ENCODE peak calls at places on chromosomes 1 and 21, in five cellular contexts. Y, W, R, G and K are unnamed samples.

GRCh38 chr21:39669485-39669884 is 56.7 kb downstream of the B3GALT5 start:
- DNase-seq in Y (no peak), W (peak), R (no peak), G (no peak), K (no peak)

GRCh38 chr1:28736450-28737244 is at the start of gene YTHDF2:
- DNase-seq in Y (peak), W (peak), R (peak), G (peak), K (peak)

GRCh38 chr1:187624812-187625542 is 796.2 kb downstream of the PLA2G4A start:
- DNase-seq in Y (no peak), W (no peak), R (no peak), G (no peak), K (no peak)

GRCh38 chr21:29181799-29182470 is 51.5 kb downstream of the MAP3K7CL start:
- DNase-seq in Y (no peak), W (no peak), R (peak), G (no peak), K (peak)

GRCh38 chr1:84780000-84780716 is 89.9 kb upstream of the SSX2IP start:
- DNase-seq in Y (no peak), W (no peak), R (no peak), G (no peak), K (no peak)

GRCh38 chr1:224784606-224785328 is 144.7 kb upstream of the DNAH14 start:
- DNase-seq in Y (no peak), W (no peak), R (peak), G (no peak), K (no peak)

GRCh38 chr1:34162852-34163766 is 1.9 kb downstream of the CSMD2 start:
- DNase-seq in Y (peak), W (peak), R (peak), G (peak), K (peak)

GRCh38 chr1:180941518-180942275 is 29.0 kb downstream of the KIAA1614 start:
- DNase-seq in Y (no peak), W (peak), R (no peak), G (no peak), K (no peak)

GRCh38 chr1:109542657-109543056 is 3.0 kb downstream of the GPR61 start:
- DNase-seq in Y (no peak), W (no peak), R (no peak), G (no peak), K (peak)

GRCh38 chr1:206703647-206704046 is 18.9 kb downstream of the MAPKAPK2 start:
- DNase-seq in Y (no peak), W (no peak), R (no peak), G (no peak), K (peak)

GRCh38 chr1:26799479-26800133 is 11.9 kb downstream of the PIGV start:
- DNase-seq in Y (no peak), W (peak), R (no peak), G (no peak), K (no peak)

GRCh38 chr1:223810586-223810985 is 35.2 kb downstream of the TP53BP2 start:
- DNase-seq in Y (no peak), W (no peak), R (no peak), G (no peak), K (no peak)

GRCh38 chr1:171251042-171251740 is 2.9 kb downstream of the FMO1 start:
- DNase-seq in Y (no peak), W (peak), R (no peak), G (no peak), K (no peak)

GRCh38 chr21:36535618-36536241 is 55.8 kb upstream of the CLDN14 start:
- DNase-seq in Y (no peak), W (no peak), R (no peak), G (no peak), K (peak)

GRCh38 chr1:229434641-229435051 is 752 bp upstream of the ACTA1 start:
- DNase-seq in Y (no peak), W (peak), R (no peak), G (no peak), K (no peak)

GRCh38 chr21:33314096-33314495 is 10.7 kb upstream of the IFNAR1 start:
- DNase-seq in Y (no peak), W (no peak), R (peak), G (no peak), K (no peak)

GRCh38 chr21:20882462-20883415 is 115.5 kb upstream of the NCAM2 start:
- DNase-seq in Y (no peak), W (peak), R (no peak), G (no peak), K (no peak)

GRCh38 chr1:179105393-179105792 is 23.5 kb downstream of the TOR3A start:
- DNase-seq in Y (no peak), W (peak), R (no peak), G (no peak), K (no peak)
- TF ChIP-seq CTCF in Y (no peak), W (peak), R (peak), G (no peak), K (peak)

GRCh38 chr1:81023187-81023724 is 777.5 kb upstream of the ADGRL2 start:
- DNase-seq in Y (no peak), W (no peak), R (no peak), G (no peak), K (no peak)

GRCh38 chr1:81020506-81020905 is 780.2 kb upstream of the ADGRL2 start:
- DNase-seq in Y (no peak), W (no peak), R (no peak), G (no peak), K (no peak)

GRCh38 chr1:81021134-81021533 is 779.6 kb upstream of the ADGRL2 start:
- DNase-seq in Y (no peak), W (no peak), R (no peak), G (no peak), K (no peak)
- TF ChIP-seq CTCF in Y (no peak), W (peak), R (peak), G (no peak), K (no peak)

DNA sequence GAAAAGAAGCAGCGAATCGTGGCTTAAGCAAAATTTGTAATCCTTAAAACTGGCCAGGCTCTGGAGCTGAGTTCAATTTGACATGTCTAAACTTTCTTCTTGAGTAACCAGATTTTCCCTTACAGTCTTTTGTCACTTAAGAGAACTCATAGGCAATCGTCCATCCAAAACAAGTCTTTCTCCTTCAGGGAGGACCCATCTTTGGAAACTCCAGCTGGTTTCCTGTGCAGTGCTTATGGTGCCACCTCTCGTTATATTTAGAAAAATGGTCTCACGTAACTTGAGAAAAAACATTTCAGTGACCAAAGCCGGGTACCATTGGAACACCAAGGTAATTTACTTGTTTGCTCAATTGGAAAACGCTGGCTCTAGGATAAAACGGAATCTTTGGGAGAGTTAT is 1.9 kb upstream of the PTTG1IP start:
- DNase-seq in Y (no peak), W (no peak), R (no peak), G (no peak), K (no peak)
- TF ChIP-seq CTCF in Y (no peak), W (no peak), R (peak), G (no peak), K (peak)

DNA sequence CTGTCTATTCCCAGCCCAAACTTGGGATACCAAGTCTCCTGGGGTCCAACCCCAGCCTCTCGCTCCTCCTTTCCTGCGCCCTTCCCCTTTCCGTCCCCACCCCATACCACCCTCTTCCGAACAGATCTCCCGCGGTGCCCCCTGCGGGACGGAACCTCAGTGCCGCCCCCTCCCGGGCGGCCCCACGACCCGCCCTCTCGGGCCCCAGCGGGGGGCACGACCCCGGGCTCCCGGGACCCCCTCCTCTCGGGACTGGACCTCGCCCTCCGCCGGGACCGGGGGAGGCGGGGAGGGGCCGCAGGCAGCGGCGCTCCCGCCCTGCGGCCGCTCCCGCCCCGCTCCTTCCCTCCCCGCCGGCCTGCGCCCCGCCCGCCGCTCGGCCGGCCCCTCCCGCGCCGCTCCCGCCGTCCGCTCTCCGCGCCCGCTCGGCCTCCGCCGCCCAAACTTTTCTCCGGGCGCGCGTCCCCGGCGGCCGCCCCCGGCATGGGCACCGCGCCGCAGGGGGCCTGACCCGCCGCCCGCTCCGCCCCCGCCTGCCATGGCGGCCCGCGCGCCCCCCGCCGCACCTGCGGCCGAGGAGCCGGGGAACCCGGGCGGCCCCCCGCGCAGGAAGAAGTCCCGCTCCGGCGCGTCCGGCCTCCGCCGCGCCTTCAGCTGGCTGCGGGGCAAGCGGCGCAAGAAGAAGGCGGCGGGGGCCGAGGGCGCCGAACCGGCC is 39.0 kb upstream of the SYNC start:
- DNase-seq in Y (no peak), W (peak), R (no peak), G (peak), K (peak)
- TF ChIP-seq CTCF in Y (no peak), W (peak), R (peak), G (no peak), K (peak)

DNA sequence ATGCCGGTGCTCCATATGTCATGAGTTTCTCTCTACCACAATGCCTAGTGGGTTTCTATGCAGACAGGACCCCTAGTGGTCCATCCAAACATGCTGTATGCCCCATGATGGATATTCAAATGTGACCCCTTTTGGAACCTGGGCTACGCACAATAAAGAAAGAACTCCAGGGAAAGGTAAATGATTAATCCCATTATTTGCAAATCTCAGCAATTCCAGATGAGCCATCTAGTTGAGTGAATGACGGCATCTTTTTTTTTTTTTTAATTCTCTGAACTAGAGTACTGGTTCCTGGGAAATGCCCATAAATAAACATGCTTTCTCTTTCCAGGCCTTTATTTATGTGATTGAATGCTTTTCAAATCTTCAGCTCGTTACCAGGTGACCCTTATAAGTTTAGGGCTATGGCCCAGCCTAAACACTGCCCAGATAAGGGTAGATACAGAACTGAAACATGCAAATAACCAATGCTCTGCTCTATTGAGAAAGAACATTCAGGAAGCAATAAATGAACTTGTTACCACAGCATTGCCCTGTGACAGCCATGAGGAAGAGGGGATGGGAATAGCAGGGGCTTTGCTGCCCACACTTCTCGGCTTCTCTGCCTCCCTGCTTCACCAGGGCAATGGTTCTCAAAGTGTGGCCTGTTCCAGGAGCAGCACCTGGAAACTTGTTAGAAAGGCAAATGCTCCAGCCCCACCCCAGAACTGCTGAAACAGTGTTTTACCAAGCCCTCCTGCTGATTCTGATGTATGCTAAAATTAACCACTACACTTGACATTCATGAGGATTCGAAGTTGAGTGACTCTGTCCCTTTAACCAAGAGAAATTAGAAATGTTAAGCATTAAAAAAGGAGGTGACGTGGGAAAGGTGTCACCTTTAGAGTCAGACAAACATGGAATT is 151.6 kb downstream of the SEC16B start:
- DNase-seq in Y (no peak), W (no peak), R (no peak), G (no peak), K (no peak)
- TF ChIP-seq CTCF in Y (no peak), W (peak), R (no peak), G (no peak), K (no peak)

GRCh38 chr1:62967031-62967430 is 183.1 kb downstream of the ATG4C start:
- DNase-seq in Y (no peak), W (peak), R (no peak), G (no peak), K (no peak)

GRCh38 chr1:62962014-62962793 is 178.3 kb downstream of the ATG4C start:
- DNase-seq in Y (no peak), W (peak), R (no peak), G (no peak), K (no peak)

GRCh38 chr1:62964141-62964540 is 180.2 kb downstream of the ATG4C start:
- DNase-seq in Y (no peak), W (no peak), R (no peak), G (no peak), K (peak)

DNA sequence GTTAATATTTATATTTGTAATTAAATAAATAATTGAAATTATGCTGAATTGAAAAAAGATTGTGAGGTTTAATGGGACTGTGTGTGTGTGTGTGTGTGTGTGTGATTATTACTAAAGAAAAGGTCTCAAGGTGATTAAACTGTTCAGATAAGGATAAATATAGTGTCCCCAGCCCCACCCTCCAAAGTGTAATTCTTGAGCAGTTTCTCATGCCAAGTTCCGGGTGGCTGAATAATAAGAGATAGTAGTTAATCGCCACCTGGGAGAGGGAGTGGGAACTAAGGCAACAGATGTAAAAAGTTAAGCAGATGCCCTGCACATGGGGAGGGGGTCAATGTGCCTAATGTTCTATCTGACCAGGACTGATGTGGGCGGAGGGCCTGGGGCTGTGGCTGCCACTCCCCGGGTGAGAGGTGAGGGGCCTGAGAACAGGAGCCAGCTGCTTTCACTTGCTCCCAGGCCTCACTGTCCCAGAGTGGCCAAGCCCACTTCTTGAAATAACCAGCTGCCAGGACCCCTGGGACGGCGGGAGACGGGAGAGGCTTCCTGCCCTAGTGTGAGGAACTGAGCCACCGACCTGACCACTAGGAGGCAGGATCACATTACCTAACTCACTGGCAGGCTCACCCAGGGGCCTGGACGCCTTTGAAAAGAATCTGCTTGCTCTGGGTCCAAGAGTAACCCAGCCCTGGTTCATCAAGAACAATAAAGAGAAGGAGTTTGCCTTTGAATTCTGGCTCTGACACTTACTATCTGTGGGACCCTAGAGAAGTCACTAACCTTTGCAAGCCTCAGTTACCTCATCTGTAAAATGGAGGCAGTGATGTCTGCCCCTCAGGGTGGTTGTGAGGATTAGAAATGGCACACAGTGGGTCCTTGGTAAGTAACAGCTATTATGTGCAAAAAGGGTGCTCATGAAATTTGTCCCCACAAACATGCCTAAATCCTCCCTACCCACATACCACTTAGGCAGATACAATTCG is 179.2 kb downstream of the ATG4C start:
- DNase-seq in Y (no peak), W (peak), R (peak), G (peak), K (peak)
- TF ChIP-seq CTCF in Y (no peak), W (peak), R (peak), G (no peak), K (peak)

GRCh38 chr1:156746381-156746715 is 5.1 kb downstream of the HDGF start:
- DNase-seq in Y (no peak), W (no peak), R (no peak), G (no peak), K (no peak)

GRCh38 chr1:156748670-156749428 is 2.6 kb downstream of the HDGF start:
- DNase-seq in Y (peak), W (peak), R (no peak), G (peak), K (no peak)

GRCh38 chr1:156744786-156745419 is 4.0 kb upstream of the MRPL24 start:
- DNase-seq in Y (no peak), W (no peak), R (no peak), G (no peak), K (no peak)

GRCh38 chr1:156747737-156748669 is 3.5 kb downstream of the HDGF start:
- DNase-seq in Y (no peak), W (peak), R (no peak), G (no peak), K (no peak)

GRCh38 chr1:156746716-156747631 is 4.5 kb downstream of the HDGF start:
- DNase-seq in Y (peak), W (peak), R (peak), G (peak), K (peak)
- TF ChIP-seq CTCF in Y (no peak), W (peak), R (peak), G (no peak), K (peak)